ENCODE peak calls at places on chromosomes 2 and 18, in five cellular contexts. Y is GDM1; J is astrocyte of the spinal cord; R is AG08395; Z is activated naive CD4-positive, alpha-beta T cell. S is an unnamed sample.

GRCh38 chr2:157751462-157752058 is 122.9 kb upstream of the ACVR1C start:
- DNase-seq in R (no peak), Z (no peak), Y (peak), J (peak), S (no peak)

GRCh38 chr2:24471662-24472061 is 19.4 kb upstream of the NCOA1 start:
- DNase-seq in Y (no peak), J (no peak), R (no peak), Z (no peak), S (no peak)

GRCh38 chr2:236086403-236086970 is 81.7 kb downstream of the GBX2 start:
- DNase-seq in J (no peak), R (no peak), Y (no peak), Z (no peak), S (no peak)

GRCh38 chr2:7034313-7034712 is 117.1 kb downstream of the RNF144A start:
- DNase-seq in Y (no peak), Z (no peak), J (peak), R (no peak), S (no peak)

GRCh38 chr2:9360701-9361100 is 62.6 kb downstream of the ITGB1BP1 start:
- DNase-seq in R (peak), Z (no peak), J (no peak), Y (no peak), S (no peak)

GRCh38 chr2:84636080-84636971 is 120.0 kb downstream of the DNAH6 start:
- DNase-seq in R (no peak), Y (no peak), J (no peak), Z (no peak), S (no peak)

GRCh38 chr2:223586261-223586660 is 15.9 kb downstream of the SCG2 start:
- DNase-seq in J (peak), Z (no peak), Y (no peak), R (peak), S (no peak)

GRCh38 chr2:169653636-169654035 is 40.6 kb downstream of the CFAP210 start:
- DNase-seq in J (no peak), R (no peak), Y (no peak), Z (no peak), S (no peak)

GRCh38 chr18:53567935-53568574 is 656.4 kb downstream of the MBD2 start:
- DNase-seq in Y (no peak), R (peak), J (peak), Z (no peak), S (no peak)

GRCh38 chr2:146634256-146635068 is 1210.4 kb upstream of the ACVR2A start:
- DNase-seq in R (peak), J (peak), Z (no peak), Y (no peak), S (no peak)

GRCh38 chr2:178208817-178209216 is 14.5 kb downstream of the OSBPL6 start:
- DNase-seq in R (no peak), Z (no peak), Y (no peak), J (no peak), S (no peak)

GRCh38 chr2:45778720-45779171 is 127.3 kb downstream of the PRKCE start:
- DNase-seq in J (peak), R (peak), Z (peak), Y (peak), S (peak)

GRCh38 chr2:79862756-79863155 is 349.9 kb downstream of the CTNNA2 start:
- DNase-seq in J (no peak), R (no peak), Y (no peak), Z (no peak), S (no peak)

GRCh38 chr2:239308696-239309397 is 92.0 kb downstream of the HDAC4 start:
- DNase-seq in J (peak), Y (no peak), R (peak), Z (no peak), S (no peak)

S was measured in HL-60.